ENCODE peak calls at places on chromosomes 12 and 14, in five cellular contexts. N is stomach, W is GM10248, B is kidney epithelial cell, E is endodermal cell. M is an unnamed sample.
A peak's percentile ranks its signal among the peaks of the same experiment; 100 is the strongest.

GRCh38 chr12:16349132-16349463 is 1.7 kb downstream of the MGST1 start:
- DNase-seq in N (peak; percentile 73), W (peak; percentile 17), B (no peak), E (peak; percentile 63), M (peak; percentile 59)

GRCh38 chr14:65658202-65658601 is 245.7 kb downstream of the FUT8 start:
- DNase-seq in N (no peak), W (no peak), B (no peak), E (no peak), M (no peak)

GRCh38 chr14:31090872-31091764 is 64.9 kb upstream of the STRN3 start:
- DNase-seq in N (no peak), W (no peak), B (peak; percentile 67), E (no peak), M (peak; percentile 26)

GRCh38 chr12:55932546-55932919 is 1.6 kb downstream of the DGKA start:
- DNase-seq in N (no peak), W (peak; percentile 35), B (no peak), E (peak; percentile 61), M (no peak)

GRCh38 chr14:103230021-103230420 is 104.0 kb upstream of the EIF5 start:
- DNase-seq in N (no peak), W (no peak), B (no peak), E (no peak), M (no peak)

GRCh38 chr12:108668532-108668931 is 34.8 kb upstream of the SELPLG start:
- DNase-seq in N (no peak), W (no peak), B (no peak), E (no peak), M (no peak)

GRCh38 chr12:89212339-89212771 is 139.9 kb downstream of the DUSP6 start:
- DNase-seq in N (peak; percentile 34), W (no peak), B (no peak), E (no peak), M (peak; percentile 45)

GRCh38 chr12:46218509-46219095 is 50.2 kb downstream of the SLC38A1 start:
- DNase-seq in N (no peak), W (no peak), B (no peak), E (no peak), M (no peak)

GRCh38 chr14:97298331-97298730 is 501.1 kb downstream of the VRK1 start:
- DNase-seq in N (no peak), W (no peak), B (no peak), E (peak; percentile 87), M (no peak)

GRCh38 chr12:63387736-63388135 is 236.7 kb upstream of the AVPR1A start:
- DNase-seq in N (no peak), W (no peak), B (peak; percentile 14), E (no peak), M (no peak)

GRCh38 chr14:89347885-89348284 is 69.1 kb downstream of the FOXN3 start:
- DNase-seq in N (no peak), W (no peak), B (no peak), E (no peak), M (no peak)

GRCh38 chr14:93911975-93912374 is 15.2 kb upstream of the FAM181A start:
- DNase-seq in N (no peak), W (no peak), B (no peak), E (no peak), M (no peak)

GRCh38 chr12:104788848-104789271 is 169.2 kb downstream of the SLC41A2 start:
- DNase-seq in N (no peak), W (no peak), B (no peak), E (peak; percentile 91), M (no peak)

GRCh38 chr12:15443611-15444010 is 121.3 kb downstream of the PTPRO start:
- DNase-seq in N (no peak), W (no peak), B (no peak), E (no peak), M (no peak)

GRCh38 chr12:85794551-85794950 is 41.7 kb downstream of the RASSF9 start:
- DNase-seq in N (no peak), W (no peak), B (peak; percentile 42), E (no peak), M (no peak)

GRCh38 chr12:79274571-79275064 is 410.0 kb downstream of the SYT1 start:
- DNase-seq in N (no peak), W (no peak), B (no peak), E (peak; percentile 68), M (no peak)

GRCh38 chr12:65956056-65956738 is 131.9 kb downstream of the HMGA2 start:
- DNase-seq in N (no peak), W (no peak), B (no peak), E (no peak), M (no peak)

GRCh38 chr14:65128096-65128495 is 25.8 kb upstream of the MAX start:
- DNase-seq in N (no peak), W (no peak), B (no peak), E (no peak), M (no peak)

GRCh38 chr12:34348836-34349672 is 326.8 kb downstream of the ALG10 start:
- DNase-seq in N (no peak), W (no peak), B (no peak), E (no peak), M (no peak)

GRCh38 chr14:98099527-98099926 is 1172.5 kb downstream of the BCL11B start:
- DNase-seq in N (no peak), W (no peak), B (no peak), E (no peak), M (no peak)

GRCh38 chr12:75889214-75889613 is 142.4 kb downstream of the PHLDA1 start:
- DNase-seq in N (no peak), W (no peak), B (no peak), E (peak; percentile 77), M (peak; percentile 56)

GRCh38 chr12:29710104-29710503 is 73.6 kb downstream of the TMTC1 start:
- DNase-seq in N (no peak), W (no peak), B (no peak), E (peak; percentile 84), M (no peak)

GRCh38 chr12:52010152-52010622 is 3.4 kb downstream of the TAMALIN start:
- DNase-seq in N (peak; percentile 38), W (no peak), B (no peak), E (peak; percentile 95), M (peak; percentile 66)

GRCh38 chr12:21992823-21993222 is 51.6 kb upstream of the ABCC9 start:
- DNase-seq in N (no peak), W (peak; percentile 15), B (no peak), E (no peak), M (no peak)

GRCh38 chr12:109827566-109828550 is 5.3 kb downstream of the TRPV4 start:
- DNase-seq in N (peak; percentile 38), W (no peak), B (no peak), E (no peak), M (no peak)

GRCh38 chr12:96883571-96883970 is 23.5 kb upstream of the NEDD1 start:
- DNase-seq in N (no peak), W (no peak), B (no peak), E (no peak), M (no peak)

GRCh38 chr14:55951366-55952206 is 166.6 kb upstream of the PELI2 start:
- DNase-seq in N (no peak), W (no peak), B (no peak), E (peak; percentile 70), M (no peak)

GRCh38 chr12:121376754-121377697 is 22.9 kb upstream of the RNF34 start:
- DNase-seq in N (no peak), W (no peak), B (no peak), E (no peak), M (no peak)

GRCh38 chr14:89767861-89768268 is 186.7 kb downstream of the EFCAB11 start:
- DNase-seq in N (no peak), W (peak; percentile 53), B (peak; percentile 9), E (peak; percentile 79), M (no peak)

GRCh38 chr14:106846218-106846617 is 1319.8 kb downstream of the TMEM121 start:
- DNase-seq in N (no peak), W (no peak), B (no peak), E (no peak), M (no peak)